ENCODE peak calls at places on chromosomes 1 and 21, in four cellular contexts. One of them, this sample, is unnamed.

GRCh38 chr21:31752352-31752751 is 20.4 kb upstream of the SCAF4 start:
- DNase-seq in PC-3: peak; percentile 91
- DNase-seq in cardiac muscle cell: no peak
- DNase-seq in lung: no peak
- DNase-seq in this sample: no peak

GRCh38 chr1:4647391-4647790 is 7.0 kb upstream of the AJAP1 start:
- DNase-seq in cardiac muscle cell: no peak
- DNase-seq in PC-3: no peak
- DNase-seq in lung: no peak
- DNase-seq in this sample: no peak

GRCh38 chr21:17688912-17689874 is 76.5 kb upstream of the BTG3 start:
- DNase-seq in cardiac muscle cell: peak; percentile 76
- DNase-seq in PC-3: peak; percentile 96
- DNase-seq in lung: peak; percentile 45
- DNase-seq in this sample: peak; percentile 39

GRCh38 chr1:39051956-39052355 is 25.8 kb downstream of the NDUFS5 start:
- DNase-seq in lung: no peak
- DNase-seq in cardiac muscle cell: no peak
- DNase-seq in PC-3: no peak
- DNase-seq in this sample: no peak

GRCh38 chr1:79197421-79197820 is 190.9 kb upstream of the ADGRL4 start:
- DNase-seq in PC-3: peak; percentile 45
- DNase-seq in lung: no peak
- DNase-seq in cardiac muscle cell: peak; percentile 65
- DNase-seq in this sample: no peak

GRCh38 chr1:241647658-241648057 is 4.4 kb upstream of the WDR64 start:
- DNase-seq in PC-3: peak; percentile 60
- DNase-seq in cardiac muscle cell: no peak
- DNase-seq in lung: no peak
- DNase-seq in this sample: no peak

GRCh38 chr1:239711768-239712167 is 325.4 kb downstream of the CHRM3 start:
- DNase-seq in cardiac muscle cell: no peak
- DNase-seq in lung: no peak
- DNase-seq in PC-3: no peak
- DNase-seq in this sample: no peak

GRCh38 chr1:109060707-109061106 is 15.1 kb downstream of the TAF13 start:
- DNase-seq in lung: no peak
- DNase-seq in PC-3: no peak
- DNase-seq in cardiac muscle cell: no peak
- DNase-seq in this sample: peak; percentile 19

GRCh38 chr1:238451006-238451405 is 560.3 kb upstream of the ZP4 start:
- DNase-seq in cardiac muscle cell: no peak
- DNase-seq in lung: no peak
- DNase-seq in PC-3: peak; percentile 6
- DNase-seq in this sample: no peak

GRCh38 chr1:173864179-173864867 is 3.5 kb downstream of the GAS5 start:
- DNase-seq in lung: no peak
- DNase-seq in cardiac muscle cell: peak; percentile 15
- DNase-seq in PC-3: no peak
- DNase-seq in this sample: no peak

GRCh38 chr1:170910273-170910672 is 25.1 kb upstream of the MROH9 start:
- DNase-seq in PC-3: peak; percentile 28
- DNase-seq in lung: no peak
- DNase-seq in cardiac muscle cell: peak; percentile 68
- DNase-seq in this sample: no peak

GRCh38 chr1:224884428-224884827 is 45.0 kb upstream of the DNAH14 start:
- DNase-seq in lung: no peak
- DNase-seq in cardiac muscle cell: peak; percentile 46
- DNase-seq in PC-3: peak; percentile 18
- DNase-seq in this sample: peak; percentile 67

GRCh38 chr1:38463074-38463473 is 396.5 kb downstream of the RRAGC start:
- DNase-seq in cardiac muscle cell: no peak
- DNase-seq in lung: no peak
- DNase-seq in PC-3: no peak
- DNase-seq in this sample: no peak

GRCh38 chr1:92365378-92366044 is 66.7 kb downstream of the RPAP2 start:
- DNase-seq in cardiac muscle cell: no peak
- DNase-seq in lung: no peak
- DNase-seq in PC-3: no peak
- DNase-seq in this sample: no peak

DNA sequence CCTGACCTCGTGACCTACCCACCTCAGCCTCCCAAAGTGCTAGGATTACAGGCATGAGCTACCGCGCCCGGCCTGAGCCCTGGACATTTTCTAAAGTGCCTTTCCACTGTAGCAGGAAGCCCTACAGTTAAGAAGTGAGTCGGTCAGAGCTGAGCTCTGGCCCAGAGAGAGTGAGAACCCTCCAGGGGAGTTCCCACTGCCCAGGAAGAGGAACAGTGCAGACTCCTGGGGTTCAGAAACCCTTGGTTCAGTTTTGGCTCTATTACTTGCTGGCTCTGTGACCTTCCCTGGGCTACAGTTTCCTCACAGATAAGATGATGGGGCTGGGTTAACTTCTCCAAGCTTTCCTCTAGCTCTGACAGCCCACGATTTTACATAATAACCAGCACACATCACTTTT is 20.9 kb downstream of the SLC9A1 start:
- DNase-seq in lung: no peak
- DNase-seq in PC-3: no peak
- DNase-seq in cardiac muscle cell: peak; percentile 21
- DNase-seq in this sample: no peak
- H3K4me1 ChIP-seq in lung: no peaks in the 10 kb centered on the region
- H3K4me1 ChIP-seq in PC-3: peaks cover 12% of the 10 kb centered on the region
- H3K4me1 ChIP-seq in cardiac muscle cell: peaks cover 26% of the 10 kb centered on the region
- H3K4me1 ChIP-seq in this sample: peaks cover 19% of the 10 kb centered on the region

GRCh38 chr1:28642847-28643635 is at the start of gene TAF12:
- DNase-seq in cardiac muscle cell: peak; percentile 97
- DNase-seq in PC-3: peak; percentile 98
- DNase-seq in lung: peak; percentile 90
- DNase-seq in this sample: peak; percentile 95
- TF ChIP-seq CTCF in cardiac muscle cell: peak; percentile 44
- TF ChIP-seq CTCF in PC-3: peak; percentile 44
- TF ChIP-seq CTCF in lung: peak; percentile 58
- TF ChIP-seq CTCF in this sample: peak; percentile 12

GRCh38 chr1:40265919-40266318 is 7.9 kb downstream of the ZMPSTE24 start:
- DNase-seq in lung: no peak
- DNase-seq in cardiac muscle cell: no peak
- DNase-seq in PC-3: no peak
- DNase-seq in this sample: no peak

GRCh38 chr1:40266786-40267535 is 8.9 kb downstream of the ZMPSTE24 start:
- DNase-seq in PC-3: no peak
- DNase-seq in lung: no peak
- DNase-seq in cardiac muscle cell: no peak
- DNase-seq in this sample: no peak

GRCh38 chr1:40265298-40265697 is 7.3 kb downstream of the ZMPSTE24 start:
- DNase-seq in PC-3: no peak
- DNase-seq in cardiac muscle cell: no peak
- DNase-seq in lung: no peak
- DNase-seq in this sample: no peak

GRCh38 chr1:40267767-40268187 is 9.7 kb downstream of the ZMPSTE24 start:
- DNase-seq in cardiac muscle cell: peak; percentile 98
- DNase-seq in PC-3: peak; percentile 83
- DNase-seq in lung: no peak
- DNase-seq in this sample: no peak

DNA sequence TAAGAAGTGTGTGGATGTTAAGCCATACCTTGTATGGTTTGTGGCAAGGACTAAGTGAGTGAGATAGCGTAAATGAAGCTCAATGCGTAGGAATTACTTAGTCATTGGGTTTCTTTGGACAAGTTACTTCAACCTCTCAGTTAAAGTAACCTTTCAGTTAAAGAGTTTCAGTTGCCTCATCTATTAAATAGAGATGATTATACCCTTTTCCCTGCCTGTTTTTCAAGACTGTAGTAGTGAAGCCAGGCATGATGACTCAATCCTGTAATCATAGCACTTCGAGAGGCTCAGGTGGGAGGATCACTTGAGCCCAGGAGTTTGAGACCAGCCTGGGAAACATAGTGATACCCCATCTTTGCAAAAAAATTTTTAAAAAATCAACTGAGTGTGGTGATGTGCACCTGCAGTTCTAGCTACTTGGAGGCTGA is 6.3 kb downstream of the ZMPSTE24 start:
- DNase-seq in PC-3: no peak
- DNase-seq in cardiac muscle cell: no peak
- DNase-seq in lung: no peak
- DNase-seq in this sample: no peak
- H3K9me3 ChIP-seq in PC-3: no peaks in the 10 kb centered on the region
- H3K9me3 ChIP-seq in cardiac muscle cell: no peaks in the 10 kb centered on the region
- H3K9me3 ChIP-seq in lung: no peaks in the 10 kb centered on the region
- H3K9me3 ChIP-seq in this sample: no peaks in the 10 kb centered on the region

GRCh38 chr1:204295666-204296065 is 64.1 kb downstream of the PLEKHA6 start:
- DNase-seq in cardiac muscle cell: peak; percentile 30
- DNase-seq in PC-3: no peak
- DNase-seq in lung: no peak
- DNase-seq in this sample: peak; percentile 52
- H3K4me1 ChIP-seq in cardiac muscle cell: peaks cover 42% of the 10 kb centered on the region
- H3K4me1 ChIP-seq in PC-3: peaks cover 31% of the 10 kb centered on the region
- H3K4me1 ChIP-seq in lung: peaks cover 8% of the 10 kb centered on the region
- H3K4me1 ChIP-seq in this sample: peaks cover 12% of the 10 kb centered on the region

This sample was measured in colonic mucosa.